ENCODE peak calls at places on chromosomes 4 and X, in ten cellular contexts. D is WERI-Rb-1, Q is esophagus squamous epithelium, C is neural progenitor cell, H is cardiac muscle cell, T is iPS DF 6.9, O is aorta, W is pancreas, Z is breast epithelium, I is right cardiac atrium. K is an unnamed sample.
A peak's percentile ranks its signal among the peaks of the same experiment; 100 is the strongest.

GRCh38 chr4:124710911-124711310 is 1.6 kb downstream of the ANKRD50 start:
- DNase-seq in D (no peak), I (peak; percentile 24), Q (no peak), W (no peak), T (no peak), O (no peak), Z (no peak), C (no peak), H (peak; percentile 28), K (no peak)

GRCh38 chr4:384311-385010 is 46.8 kb downstream of the ZNF141 start:
- DNase-seq in D (no peak), O (no peak), I (no peak), C (no peak), T (no peak), Q (no peak), H (no peak), Z (no peak), W (no peak), K (no peak)

GRCh38 chr4:36997727-36998126 is 246.8 kb upstream of the NWD2 start:
- DNase-seq in T (no peak), W (no peak), I (no peak), H (no peak), O (no peak), D (no peak), Z (no peak), Q (no peak), C (no peak), K (no peak)

GRCh38 chrX:119516157-119516702 is 48.0 kb downstream of the SLC25A5 start:
- DNase-seq in W (no peak), T (no peak), Z (no peak), I (no peak), C (peak; percentile 74), D (peak; percentile 33), H (peak; percentile 78), Q (no peak), O (no peak), K (no peak)

GRCh38 chr4:41795796-41796195 is 47.3 kb upstream of the PHOX2B start:
- DNase-seq in Q (no peak), H (no peak), I (no peak), D (peak; percentile 79), C (no peak), O (no peak), Z (no peak), T (no peak), W (no peak), K (no peak)

GRCh38 chr4:86720508-86721068 is 126.5 kb downstream of the PTPN13 start:
- DNase-seq in W (no peak), C (no peak), H (peak; percentile 38), I (no peak), T (no peak), Q (no peak), O (no peak), D (no peak), Z (no peak), K (no peak)

GRCh38 chr4:76525751-76526150 is 90.7 kb downstream of the SHROOM3 start:
- DNase-seq in O (no peak), T (no peak), W (no peak), Q (no peak), Z (no peak), I (no peak), D (no peak), H (no peak), C (no peak), K (no peak)

GRCh38 chr4:47215759-47216158 is 184.4 kb downstream of the GABRB1 start:
- DNase-seq in T (no peak), Q (no peak), O (no peak), D (no peak), Z (no peak), W (no peak), H (no peak), I (no peak), C (no peak), K (no peak)

GRCh38 chrX:12137982-12138365 is 299 bp upstream of the FRMPD4 start:
- DNase-seq in T (no peak), W (no peak), I (no peak), Q (no peak), D (no peak), C (peak; percentile 33), Z (no peak), H (no peak), O (no peak), K (no peak)

GRCh38 chrX:11341274-11342256 is 48.4 kb downstream of the AMELX start:
- DNase-seq in H (peak; percentile 92), Z (no peak), C (no peak), D (no peak), Q (peak; percentile 3), W (no peak), I (peak; percentile 77), T (no peak), O (peak; percentile 86), K (peak; percentile 64)

GRCh38 chr4:140116442-140117104 is 37.4 kb downstream of the MAML3 start:
- DNase-seq in O (no peak), C (no peak), W (no peak), I (no peak), Z (no peak), D (no peak), Q (no peak), T (no peak), H (no peak), K (no peak)

GRCh38 chr4:81773557-81773956 is 301.9 kb upstream of the RASGEF1B start:
- DNase-seq in Q (no peak), I (no peak), C (no peak), H (no peak), T (no peak), O (no peak), W (no peak), D (no peak), Z (no peak), K (no peak)

GRCh38 chr4:158859661-158860060 is 90.8 kb downstream of the FNIP2 start:
- DNase-seq in I (no peak), C (no peak), T (no peak), Z (no peak), W (no peak), Q (no peak), H (peak; percentile 30), D (no peak), O (no peak), K (no peak)

GRCh38 chrX:45801554-45801953 is 600.9 kb upstream of the DIPK2B start:
- DNase-seq in H (peak; percentile 55), I (no peak), T (no peak), D (no peak), W (no peak), O (no peak), Q (no peak), Z (no peak), C (peak; percentile 13), K (no peak)

GRCh38 chrX:45795546-45795945 is 594.9 kb upstream of the DIPK2B start:
- DNase-seq in Z (no peak), D (no peak), C (no peak), O (no peak), I (no peak), Q (no peak), H (no peak), T (no peak), W (no peak), K (no peak)

GRCh38 chrX:45794995-45795337 is 594.3 kb upstream of the DIPK2B start:
- DNase-seq in I (no peak), H (no peak), C (no peak), T (no peak), O (no peak), D (no peak), Q (no peak), Z (no peak), W (no peak), K (no peak)

GRCh38 chrX:45803383-45803921 is 602.8 kb upstream of the DIPK2B start:
- DNase-seq in C (no peak), W (no peak), I (no peak), O (no peak), Q (no peak), D (no peak), Z (no peak), H (peak; percentile 76), T (no peak), K (no peak)

DNA sequence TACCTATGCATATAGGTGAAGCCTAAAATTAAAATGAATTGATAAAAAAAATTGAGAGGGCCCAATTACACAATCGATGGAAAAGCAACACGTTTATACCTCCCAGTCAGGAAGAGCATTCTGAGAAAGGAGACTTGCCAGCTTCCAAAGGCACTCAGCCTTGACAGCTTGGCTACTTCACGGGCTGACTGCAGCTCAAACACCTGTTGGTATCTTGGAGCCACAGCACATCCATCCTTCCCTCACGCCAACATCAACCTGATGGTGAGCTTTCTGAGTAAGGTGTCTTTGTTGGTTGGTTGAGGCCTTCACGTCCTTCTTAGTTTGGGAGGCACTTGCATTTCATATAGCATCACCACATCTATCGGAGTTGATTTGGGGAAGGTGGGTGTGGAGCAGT is 598.9 kb upstream of the DIPK2B start:
- DNase-seq in C (no peak), H (no peak), I (no peak), O (no peak), T (no peak), D (no peak), Q (no peak), Z (no peak), W (no peak), K (no peak)
- H3K27ac ChIP-seq in C (no peak overlapping the region), H (no peak overlapping the region), I (no peak overlapping the region), O (no peak overlapping the region), T (no peak overlapping the region), D (no peak overlapping the region), Q (peak overlapping the region; percentile 30), Z (no peak overlapping the region), W (no peak overlapping the region), K (no peak overlapping the region)

DNA sequence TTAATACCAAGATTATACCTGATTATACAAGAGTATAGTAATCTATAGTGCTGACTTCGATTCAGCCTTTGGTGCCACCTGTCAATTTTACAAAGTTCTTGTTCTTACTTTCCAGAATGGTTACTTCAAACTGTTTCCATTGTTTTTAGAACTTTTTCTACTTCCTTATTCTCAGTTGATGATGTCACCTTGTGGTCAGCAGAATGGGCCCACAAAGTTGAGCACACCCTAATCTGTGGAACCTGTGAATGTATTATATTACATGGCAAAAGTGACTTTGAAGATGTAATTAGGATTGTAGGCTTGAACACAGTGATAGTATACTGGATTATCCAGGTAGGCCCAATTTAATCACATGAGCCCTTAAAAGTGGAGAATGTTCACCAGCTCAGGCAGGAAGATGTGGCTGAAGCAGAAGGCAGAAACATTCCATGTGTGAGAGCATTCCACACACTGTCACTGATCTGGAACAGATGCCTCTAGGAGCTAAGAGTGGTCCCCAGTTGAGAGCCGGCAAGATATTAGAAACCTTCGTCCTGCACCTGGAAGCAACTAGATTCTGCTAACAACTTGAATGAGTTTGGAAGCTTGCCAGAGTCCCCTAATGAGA is 6.3 kb upstream of the SGMS2 start:
- DNase-seq in C (no peak), Z (no peak), H (no peak), O (no peak), I (no peak), T (no peak), W (no peak), Q (no peak), D (no peak), K (no peak)
- H3K4me3 ChIP-seq in C (no peak overlapping the region), Z (no peak overlapping the region), H (no peak overlapping the region), O (no peak overlapping the region), I (no peak overlapping the region), T (no peak overlapping the region), W (no peak overlapping the region), Q (no peak overlapping the region), D (no peak overlapping the region), K (no peak overlapping the region)

GRCh38 chrX:132044953-132045352 is 21.9 kb downstream of the STK26 start:
- DNase-seq in I (no peak), C (no peak), D (no peak), O (no peak), Z (no peak), T (no peak), Q (no peak), H (peak; percentile 14), W (no peak), K (no peak)
- H3K27ac ChIP-seq in I (no peak overlapping the region), C (no peak overlapping the region), D (no peak overlapping the region), O (no peak overlapping the region), Z (no peak overlapping the region), T (no peak overlapping the region), Q (no peak overlapping the region), H (no peak overlapping the region), W (no peak overlapping the region), K (no peak overlapping the region)

GRCh38 chr4:128241019-128241418 is 46.6 kb downstream of the PGRMC2 start:
- DNase-seq in I (no peak), Q (no peak), C (no peak), O (no peak), T (no peak), H (no peak), D (no peak), Z (no peak), W (no peak), K (no peak)
- H3K4me3 ChIP-seq in I (no peak overlapping the region), Q (no peak overlapping the region), C (no peak overlapping the region), O (no peak overlapping the region), T (no peak overlapping the region), H (no peak overlapping the region), D (no peak overlapping the region), Z (no peak overlapping the region), W (no peak overlapping the region), K (no peak overlapping the region)